ENCODE peak calls at places on chromosomes 11 and 22, in six cellular contexts. V is GM23338, P is HCT116, A is HepG2, T is Panc1, Q is SK-N-SH. D is an unnamed sample.

GRCh38 chr11:108223449-108224149 is 732 bp downstream of the ATM start:
- DNase-seq in Q (no peak), P (no peak), A (no peak), T (no peak), V (no peak), D (peak)

GRCh38 chr11:73344191-73344607 is 32.0 kb upstream of the RELT start:
- DNase-seq in P (no peak), T (no peak), Q (peak), V (no peak), A (no peak), D (no peak)

GRCh38 chr11:342328-342727 is 21.7 kb upstream of the IFITM3 start:
- DNase-seq in V (no peak), T (no peak), A (no peak), Q (no peak), P (no peak), D (no peak)

GRCh38 chr11:117421471-117421870 is 93.8 kb downstream of the CEP164 start:
- DNase-seq in V (no peak), T (no peak), P (no peak), Q (no peak), A (no peak), D (no peak)

GRCh38 chr11:77096591-77097019 is 6.0 kb upstream of the OMP start:
- DNase-seq in Q (no peak), A (no peak), P (no peak), T (no peak), V (no peak), D (no peak)

GRCh38 chr22:19943665-19944026 is 2.0 kb upstream of the TXNRD2 start:
- DNase-seq in V (peak), T (no peak), A (peak), Q (peak), P (no peak), D (peak)

GRCh38 chr22:25903294-25903693 is 161.3 kb downstream of the MYO18B start:
- DNase-seq in P (peak), Q (peak), A (no peak), T (no peak), V (peak), D (no peak)

GRCh38 chr11:74020537-74020936 is 11.7 kb upstream of the UCP3 start:
- DNase-seq in Q (no peak), V (no peak), A (no peak), P (no peak), T (no peak), D (peak)

GRCh38 chr22:45026511-45026910 is 16.7 kb upstream of the PHF21B start:
- DNase-seq in A (no peak), V (no peak), P (no peak), Q (no peak), T (no peak), D (no peak)

GRCh38 chr11:33034983-33035382 is 4.4 kb upstream of the TCP11L1 start:
- DNase-seq in T (no peak), P (no peak), V (no peak), A (peak), Q (no peak), D (no peak)

GRCh38 chr22:30810105-30810504 is 115.4 kb downstream of the OSBP2 start:
- DNase-seq in V (no peak), Q (no peak), A (no peak), P (no peak), T (no peak), D (no peak)

GRCh38 chr22:30804626-30805025 is 110.0 kb downstream of the OSBP2 start:
- DNase-seq in P (no peak), Q (no peak), V (no peak), A (no peak), T (no peak), D (no peak)

GRCh38 chr22:30813936-30814335 is 119.3 kb downstream of the OSBP2 start:
- DNase-seq in V (no peak), Q (no peak), T (no peak), P (no peak), A (no peak), D (no peak)

GRCh38 chr22:30806391-30806861 is 111.8 kb downstream of the OSBP2 start:
- DNase-seq in P (peak), V (peak), T (no peak), A (peak), Q (no peak), D (no peak)

GRCh38 chr22:30809086-30809485 is 114.4 kb downstream of the OSBP2 start:
- DNase-seq in T (no peak), V (no peak), A (no peak), P (no peak), Q (no peak), D (no peak)
- TF ChIP-seq REST in T (no peak), V (no peak), A (no peak), P (no peak), Q (no peak), D (no peak)

GRCh38 chr22:37019309-37020191 is at the start of the genes MPST and TST:
- DNase-seq in A (peak), V (peak), Q (peak), T (no peak), P (no peak), D (peak)
- TF ChIP-seq POLR2AphosphoS5 in A (peak), V (peak), Q (peak), T (no peak), P (peak), D (no peak)

GRCh38 chr22:30348395-30348794 is 8.3 kb downstream of the SF3A1 start:
- DNase-seq in V (no peak), T (no peak), Q (no peak), A (no peak), P (no peak), D (no peak)
- TF ChIP-seq REST in V (no peak), T (no peak), Q (no peak), A (no peak), P (no peak), D (no peak)

DNA sequence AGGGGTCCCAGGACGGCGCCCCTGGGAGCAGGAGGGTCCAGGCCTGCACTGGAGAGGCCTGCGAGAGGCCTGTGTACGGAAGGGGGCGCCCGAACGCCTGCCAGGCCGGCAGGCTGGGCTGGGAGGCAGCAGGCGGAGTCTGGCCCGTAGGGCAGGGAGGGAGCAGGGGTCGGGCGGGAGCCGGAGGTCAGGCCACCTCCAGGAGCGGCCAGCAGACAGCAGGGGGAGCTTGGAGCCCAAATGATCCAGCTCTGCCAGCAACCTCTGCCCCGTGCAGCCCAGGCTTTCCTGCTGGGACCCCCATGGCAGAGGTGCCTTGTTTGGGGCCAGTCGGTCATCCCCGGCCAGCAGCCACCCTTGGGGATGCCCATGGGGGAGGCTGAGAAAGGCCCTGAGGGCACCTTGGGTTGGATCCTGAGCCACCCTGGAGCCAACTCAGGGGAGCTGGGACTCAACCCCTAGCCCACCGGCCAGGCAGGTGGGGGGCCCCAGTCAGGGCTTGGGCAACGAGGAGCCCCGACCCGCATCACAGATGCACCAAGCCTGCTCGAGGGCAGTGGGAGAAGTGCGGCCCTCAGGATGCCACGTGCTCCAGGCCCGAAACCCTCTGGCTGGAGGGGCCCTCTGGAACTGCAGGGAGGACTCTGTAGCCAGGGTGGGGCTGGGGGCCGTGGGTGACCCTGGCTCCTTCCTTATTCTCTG is 9.6 kb upstream of the SYT8 start:
- DNase-seq in Q (no peak), A (peak), T (no peak), V (peak), P (no peak), D (no peak)
- TF ChIP-seq POLR2AphosphoS5 in Q (no peak), A (no peak), T (no peak), V (no peak), P (no peak), D (no peak)

DNA sequence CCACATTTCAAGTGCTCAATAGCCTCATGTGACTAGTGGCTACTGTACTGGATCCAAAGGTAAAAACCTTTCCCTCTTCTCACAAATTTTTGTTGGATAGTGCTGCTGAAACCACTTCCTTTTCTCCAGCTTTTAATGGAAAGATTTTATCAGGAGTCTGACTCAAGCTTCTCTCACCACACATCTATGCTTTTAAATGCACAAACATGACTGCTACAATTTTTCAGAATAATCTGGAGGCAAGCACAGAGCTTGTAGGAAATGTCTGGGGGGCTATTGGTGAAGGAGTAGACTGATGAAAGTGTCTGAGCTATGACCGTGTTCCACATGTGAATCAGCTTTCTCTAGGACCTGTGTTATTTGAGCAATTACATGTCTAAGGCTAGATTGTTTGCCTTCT is 101.1 kb upstream of the FAT3 start:
- DNase-seq in Q (no peak), V (no peak), A (no peak), T (no peak), P (no peak), D (no peak)
- TF ChIP-seq REST in Q (peak), V (no peak), A (no peak), T (no peak), P (no peak), D (no peak)

DNA sequence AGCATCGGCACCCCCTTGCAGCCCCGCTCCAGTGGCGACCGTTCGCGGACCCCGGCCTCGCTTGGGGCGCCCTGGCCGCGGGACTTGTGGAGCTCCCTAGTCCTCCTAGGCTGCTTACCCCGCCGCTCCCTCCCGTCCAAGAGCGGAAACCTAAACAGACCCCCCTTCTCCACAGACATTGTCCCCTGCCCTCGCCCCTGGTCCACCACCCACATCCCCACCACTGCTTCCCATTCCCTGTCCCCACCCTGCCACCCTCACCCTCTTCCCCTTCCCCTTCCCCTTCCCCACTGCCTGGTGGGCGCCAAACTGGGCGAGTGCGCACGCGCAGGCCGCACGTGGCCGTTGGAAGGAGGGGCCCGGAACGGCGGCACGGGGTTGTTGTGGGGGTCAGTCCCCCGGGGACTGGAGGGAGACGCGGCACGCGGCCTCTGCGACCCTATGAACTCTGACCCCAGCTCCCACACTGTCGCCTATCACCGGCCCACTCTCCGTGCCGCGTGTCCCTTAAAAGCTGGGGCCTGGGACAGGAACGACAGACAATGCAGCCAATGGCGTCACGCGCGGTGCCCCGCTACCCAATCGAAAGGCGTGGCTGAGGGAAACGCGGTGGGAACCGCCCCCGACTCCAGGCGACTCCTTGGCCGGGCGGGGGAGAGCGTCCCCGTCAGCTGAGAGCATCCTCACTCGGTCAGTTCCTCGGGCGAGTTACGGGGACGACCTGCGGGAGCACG is at the start of gene SNX32:
- DNase-seq in V (peak), P (no peak), A (no peak), T (no peak), Q (peak), D (peak)
- TF ChIP-seq POLR2AphosphoS5 in V (peak), P (no peak), A (no peak), T (no peak), Q (no peak), D (peak)

GRCh38 chr22:16915711-16916110 is 90.5 kb upstream of the XKR3 start:
- DNase-seq in P (no peak), T (no peak), V (no peak), Q (no peak), A (no peak), D (no peak)

GRCh38 chr22:16912281-16912680 is 87.1 kb upstream of the XKR3 start:
- DNase-seq in T (no peak), V (no peak), A (no peak), Q (no peak), P (no peak), D (no peak)

GRCh38 chr22:16914006-16914405 is 88.8 kb upstream of the XKR3 start:
- DNase-seq in A (no peak), V (peak), Q (no peak), P (no peak), T (no peak), D (no peak)

GRCh38 chr22:16922076-16922475 is 85.9 kb downstream of the GAB4 start:
- DNase-seq in Q (no peak), A (no peak), P (no peak), T (no peak), V (no peak), D (no peak)

GRCh38 chr22:16917144-16918003 is 90.6 kb downstream of the GAB4 start:
- DNase-seq in P (peak), Q (peak), V (peak), A (peak), T (peak), D (peak)
- TF ChIP-seq REST in P (no peak), Q (no peak), V (no peak), A (no peak), T (no peak), D (no peak)

GRCh38 chr11:69496202-69496557 is 14.7 kb downstream of the LINC01488 start:
- DNase-seq in P (no peak), A (no peak), V (no peak), Q (no peak), T (no peak), D (no peak)

GRCh38 chr11:69495441-69496201 is 14.2 kb downstream of the LINC01488 start:
- DNase-seq in P (no peak), V (no peak), T (no peak), A (no peak), Q (no peak), D (no peak)

GRCh38 chr11:69498614-69499175 is 17.2 kb downstream of the LINC01488 start:
- DNase-seq in P (no peak), Q (no peak), T (no peak), V (no peak), A (no peak), D (no peak)

GRCh38 chr11:69496631-69497220 is 15.3 kb downstream of the LINC01488 start:
- DNase-seq in P (no peak), V (no peak), T (no peak), Q (no peak), A (no peak), D (no peak)

DNA sequence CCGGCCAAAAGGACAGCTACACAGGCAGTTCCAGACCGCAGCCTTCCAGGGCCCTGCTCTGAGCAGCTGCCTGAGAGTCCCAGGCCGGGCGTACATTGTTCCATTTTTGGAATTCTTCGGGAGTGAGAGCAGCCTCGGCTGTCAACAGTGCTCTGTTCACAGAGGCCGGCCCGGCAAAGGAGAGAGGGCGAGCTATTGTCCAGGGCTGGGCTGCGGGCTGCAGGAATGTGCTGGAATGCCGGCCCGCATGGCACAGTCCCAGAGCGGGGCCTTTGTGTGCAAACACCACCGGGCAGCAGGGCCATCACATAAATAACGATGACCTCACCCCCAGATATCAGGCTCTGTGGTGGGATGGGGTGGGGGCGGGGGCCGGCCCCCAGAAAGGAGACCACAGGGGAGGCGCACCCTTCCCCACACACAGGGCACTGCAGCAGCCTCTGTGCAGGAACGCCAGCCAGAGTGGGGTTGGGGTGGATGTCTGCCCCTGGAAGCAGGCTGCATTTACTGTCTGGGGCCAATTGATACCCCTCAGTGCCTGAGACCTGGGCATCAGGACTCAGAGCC is 15.8 kb downstream of the LINC01488 start:
- DNase-seq in Q (no peak), A (peak), P (peak), V (peak), T (peak), D (no peak)
- TF ChIP-seq POLR2AphosphoS5 in Q (peak), A (no peak), P (no peak), V (no peak), T (peak), D (no peak)

DNA sequence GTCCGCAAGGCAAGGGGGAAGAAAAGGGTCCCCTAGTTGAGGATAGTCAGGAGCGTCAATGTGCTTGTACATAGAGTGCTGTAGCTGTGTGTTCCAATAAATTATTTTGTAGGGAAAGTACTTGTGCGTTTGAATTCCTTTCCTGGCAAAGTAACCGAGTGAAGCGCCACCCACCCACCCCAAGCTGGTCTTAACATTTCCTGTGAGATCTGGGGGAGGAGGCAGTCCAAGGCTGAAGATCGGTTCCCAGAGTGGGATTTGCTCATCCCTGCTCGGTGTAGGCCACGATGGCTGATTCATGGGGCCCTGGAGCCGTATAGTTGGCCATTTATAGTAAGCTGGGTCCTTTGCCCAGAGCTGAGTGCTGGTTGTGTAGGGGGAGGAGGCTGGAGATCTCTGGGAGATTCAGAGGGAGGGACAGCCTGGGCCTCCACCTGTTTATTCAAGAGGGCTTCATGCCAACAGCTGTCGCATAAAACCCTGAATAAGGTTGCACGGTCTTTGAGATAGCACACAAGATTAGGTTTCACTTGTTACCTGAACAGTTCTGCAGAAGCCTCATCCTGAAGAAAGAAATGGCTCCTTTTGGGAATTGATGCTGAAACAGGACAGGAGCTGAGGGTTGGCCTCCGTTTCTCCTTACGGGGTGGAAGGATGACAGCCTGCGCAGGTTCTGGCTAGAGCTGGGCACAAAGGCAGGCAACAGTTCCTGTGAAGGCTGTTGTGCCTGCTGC is 2.4 kb downstream of the ATF4 start:
- DNase-seq in P (no peak), Q (peak), T (no peak), A (no peak), V (no peak), D (no peak)
- TF ChIP-seq REST in P (no peak), Q (no peak), T (no peak), A (no peak), V (no peak), D (no peak)